ENCODE peak calls at places on chromosomes 11 and 22, in five cellular contexts. One of them, this sample, is unnamed. For H3K4me1, the result is how much of the 10 kb centered on the place peaks cover.

GRCh38 chr11:3159296-3160190 is 5.6 kb downstream of the OSBPL5 start:
- DNase-seq in CD4-positive, CD25-positive, alpha-beta regulatory T cell: no peak
- DNase-seq in effector memory CD4-positive, alpha-beta T cell: no peak
- DNase-seq in H1: no peak
- DNase-seq in fibroblast of lung: no peak
- DNase-seq in this sample: no peak

GRCh38 chr22:21632237-21632895 is at the start of gene CCDC116:
- DNase-seq in effector memory CD4-positive, alpha-beta T cell: peak
- DNase-seq in fibroblast of lung: no peak
- DNase-seq in CD4-positive, CD25-positive, alpha-beta regulatory T cell: peak
- DNase-seq in H1: no peak
- DNase-seq in this sample: no peak

GRCh38 chr11:67656278-67656922 is 5.9 kb upstream of the ACY3 start:
- DNase-seq in effector memory CD4-positive, alpha-beta T cell: no peak
- DNase-seq in fibroblast of lung: peak
- DNase-seq in CD4-positive, CD25-positive, alpha-beta regulatory T cell: no peak
- DNase-seq in H1: no peak
- DNase-seq in this sample: no peak

GRCh38 chr11:65552413-65552951 is 5.7 kb downstream of the LTBP3 start:
- DNase-seq in fibroblast of lung: no peak
- DNase-seq in H1: no peak
- DNase-seq in CD4-positive, CD25-positive, alpha-beta regulatory T cell: no peak
- DNase-seq in effector memory CD4-positive, alpha-beta T cell: no peak
- DNase-seq in this sample: no peak

GRCh38 chr11:95506777-95507176 is 275.8 kb upstream of the SESN3 start:
- DNase-seq in H1: no peak
- DNase-seq in fibroblast of lung: peak
- DNase-seq in effector memory CD4-positive, alpha-beta T cell: no peak
- DNase-seq in CD4-positive, CD25-positive, alpha-beta regulatory T cell: no peak
- DNase-seq in this sample: no peak

GRCh38 chr11:114559425-114560310 is at the start of gene NXPE1:
- DNase-seq in H1: no peak
- DNase-seq in fibroblast of lung: no peak
- DNase-seq in effector memory CD4-positive, alpha-beta T cell: no peak
- DNase-seq in CD4-positive, CD25-positive, alpha-beta regulatory T cell: no peak
- DNase-seq in this sample: no peak

GRCh38 chr22:23302171-23303002 is 122.1 kb downstream of the BCR start:
- DNase-seq in CD4-positive, CD25-positive, alpha-beta regulatory T cell: no peak
- DNase-seq in effector memory CD4-positive, alpha-beta T cell: no peak
- DNase-seq in fibroblast of lung: peak
- DNase-seq in H1: no peak
- DNase-seq in this sample: no peak

GRCh38 chr22:38345782-38346181 is 28.5 kb upstream of the CSNK1E start:
- DNase-seq in effector memory CD4-positive, alpha-beta T cell: no peak
- DNase-seq in fibroblast of lung: no peak
- DNase-seq in H1: no peak
- DNase-seq in CD4-positive, CD25-positive, alpha-beta regulatory T cell: no peak
- DNase-seq in this sample: no peak

GRCh38 chr11:2523821-2524391 is 79.1 kb downstream of the KCNQ1 start:
- DNase-seq in effector memory CD4-positive, alpha-beta T cell: no peak
- DNase-seq in fibroblast of lung: no peak
- DNase-seq in H1: no peak
- DNase-seq in CD4-positive, CD25-positive, alpha-beta regulatory T cell: no peak
- DNase-seq in this sample: no peak

GRCh38 chr11:69295995-69296889 is 2.3 kb downstream of the MYEOV start:
- DNase-seq in H1: no peak
- DNase-seq in CD4-positive, CD25-positive, alpha-beta regulatory T cell: no peak
- DNase-seq in fibroblast of lung: peak
- DNase-seq in effector memory CD4-positive, alpha-beta T cell: no peak
- DNase-seq in this sample: no peak

GRCh38 chr22:38718414-38718813 is 12.7 kb downstream of the GTPBP1 start:
- DNase-seq in CD4-positive, CD25-positive, alpha-beta regulatory T cell: no peak
- DNase-seq in effector memory CD4-positive, alpha-beta T cell: no peak
- DNase-seq in H1: no peak
- DNase-seq in fibroblast of lung: peak
- DNase-seq in this sample: no peak

GRCh38 chr22:38338772-38339379 is 21.6 kb upstream of the CSNK1E start:
- DNase-seq in effector memory CD4-positive, alpha-beta T cell: no peak
- DNase-seq in CD4-positive, CD25-positive, alpha-beta regulatory T cell: no peak
- DNase-seq in H1: no peak
- DNase-seq in fibroblast of lung: no peak
- DNase-seq in this sample: no peak

GRCh38 chr11:101128571-101129202 is 926 bp downstream of the PGR start:
- DNase-seq in CD4-positive, CD25-positive, alpha-beta regulatory T cell: no peak
- DNase-seq in H1: no peak
- DNase-seq in fibroblast of lung: no peak
- DNase-seq in effector memory CD4-positive, alpha-beta T cell: no peak
- DNase-seq in this sample: no peak

GRCh38 chr11:13343931-13344717 is 66.5 kb downstream of the BMAL1 start:
- DNase-seq in effector memory CD4-positive, alpha-beta T cell: peak
- DNase-seq in fibroblast of lung: peak
- DNase-seq in H1: no peak
- DNase-seq in CD4-positive, CD25-positive, alpha-beta regulatory T cell: peak
- DNase-seq in this sample: peak

GRCh38 chr11:2715716-2716350 is 16.0 kb upstream of the KCNQ1OT1 start:
- DNase-seq in fibroblast of lung: no peak
- DNase-seq in effector memory CD4-positive, alpha-beta T cell: no peak
- DNase-seq in CD4-positive, CD25-positive, alpha-beta regulatory T cell: no peak
- DNase-seq in H1: no peak
- DNase-seq in this sample: no peak

GRCh38 chr11:57901278-57901677 is 122.4 kb upstream of the OR9Q1 start:
- DNase-seq in H1: no peak
- DNase-seq in CD4-positive, CD25-positive, alpha-beta regulatory T cell: no peak
- DNase-seq in fibroblast of lung: no peak
- DNase-seq in effector memory CD4-positive, alpha-beta T cell: no peak
- DNase-seq in this sample: no peak

GRCh38 chr11:133694701-133695100 is 150.6 kb downstream of the SPATA19 start:
- DNase-seq in effector memory CD4-positive, alpha-beta T cell: no peak
- DNase-seq in H1: no peak
- DNase-seq in CD4-positive, CD25-positive, alpha-beta regulatory T cell: no peak
- DNase-seq in fibroblast of lung: no peak
- DNase-seq in this sample: no peak

GRCh38 chr22:39954584-39955055 is 5.6 kb upstream of the TMA7B start:
- DNase-seq in H1: no peak
- DNase-seq in fibroblast of lung: peak
- DNase-seq in CD4-positive, CD25-positive, alpha-beta regulatory T cell: no peak
- DNase-seq in effector memory CD4-positive, alpha-beta T cell: no peak
- DNase-seq in this sample: no peak

GRCh38 chr11:33802414-33802950 is 28.2 kb upstream of the FBXO3 start:
- DNase-seq in H1: peak
- DNase-seq in fibroblast of lung: peak
- DNase-seq in effector memory CD4-positive, alpha-beta T cell: no peak
- DNase-seq in CD4-positive, CD25-positive, alpha-beta regulatory T cell: no peak
- DNase-seq in this sample: peak

GRCh38 chr11:104332110-104332509 is 168.2 kb upstream of the PDGFD start:
- DNase-seq in fibroblast of lung: no peak
- DNase-seq in effector memory CD4-positive, alpha-beta T cell: no peak
- DNase-seq in H1: peak
- DNase-seq in CD4-positive, CD25-positive, alpha-beta regulatory T cell: no peak
- DNase-seq in this sample: peak

GRCh38 chr11:89583580-89583979 is 92.4 kb upstream of the NOX4 start:
- DNase-seq in CD4-positive, CD25-positive, alpha-beta regulatory T cell: no peak
- DNase-seq in effector memory CD4-positive, alpha-beta T cell: no peak
- DNase-seq in fibroblast of lung: no peak
- DNase-seq in H1: no peak
- DNase-seq in this sample: no peak

GRCh38 chr22:37197451-37198289 is 9.6 kb upstream of the C1QTNF6 start:
- DNase-seq in CD4-positive, CD25-positive, alpha-beta regulatory T cell: no peak
- DNase-seq in fibroblast of lung: peak
- DNase-seq in H1: no peak
- DNase-seq in effector memory CD4-positive, alpha-beta T cell: no peak
- DNase-seq in this sample: no peak

GRCh38 chr11:134843020-134843419 is 431.0 kb upstream of the B3GAT1 start:
- DNase-seq in CD4-positive, CD25-positive, alpha-beta regulatory T cell: no peak
- DNase-seq in fibroblast of lung: no peak
- DNase-seq in effector memory CD4-positive, alpha-beta T cell: no peak
- DNase-seq in H1: no peak
- DNase-seq in this sample: no peak

GRCh38 chr11:65496304-65497140 is 2.3 kb upstream of the MALAT1 start:
- DNase-seq in H1: no peak
- DNase-seq in effector memory CD4-positive, alpha-beta T cell: no peak
- DNase-seq in CD4-positive, CD25-positive, alpha-beta regulatory T cell: no peak
- DNase-seq in fibroblast of lung: peak
- DNase-seq in this sample: no peak

GRCh38 chr11:69001301-69002081 is 11.6 kb downstream of the MRGPRF start:
- DNase-seq in CD4-positive, CD25-positive, alpha-beta regulatory T cell: no peak
- DNase-seq in H1: no peak
- DNase-seq in fibroblast of lung: no peak
- DNase-seq in effector memory CD4-positive, alpha-beta T cell: no peak
- DNase-seq in this sample: no peak

GRCh38 chr11:96385187-96385586 is 4.5 kb downstream of the CCDC82 start:
- DNase-seq in CD4-positive, CD25-positive, alpha-beta regulatory T cell: no peak
- DNase-seq in fibroblast of lung: no peak
- DNase-seq in H1: no peak
- DNase-seq in effector memory CD4-positive, alpha-beta T cell: no peak
- DNase-seq in this sample: no peak

GRCh38 chr11:3123761-3124733 is 41.1 kb downstream of the OSBPL5 start:
- DNase-seq in CD4-positive, CD25-positive, alpha-beta regulatory T cell: no peak
- DNase-seq in effector memory CD4-positive, alpha-beta T cell: no peak
- DNase-seq in H1: no peak
- DNase-seq in fibroblast of lung: peak
- DNase-seq in this sample: no peak

GRCh38 chr11:7639643-7640025 is 33.7 kb downstream of the CYB5R2 start:
- DNase-seq in CD4-positive, CD25-positive, alpha-beta regulatory T cell: no peak
- DNase-seq in fibroblast of lung: no peak
- DNase-seq in H1: no peak
- DNase-seq in effector memory CD4-positive, alpha-beta T cell: no peak
- DNase-seq in this sample: no peak

GRCh38 chr11:10502770-10503169 is 38.2 kb downstream of the RNF141 start:
- DNase-seq in CD4-positive, CD25-positive, alpha-beta regulatory T cell: no peak
- DNase-seq in effector memory CD4-positive, alpha-beta T cell: no peak
- DNase-seq in H1: no peak
- DNase-seq in fibroblast of lung: no peak
- DNase-seq in this sample: no peak

GRCh38 chr11:10500757-10501684 is 40.0 kb downstream of the RNF141 start:
- DNase-seq in CD4-positive, CD25-positive, alpha-beta regulatory T cell: no peak
- DNase-seq in H1: no peak
- DNase-seq in effector memory CD4-positive, alpha-beta T cell: no peak
- DNase-seq in fibroblast of lung: no peak
- DNase-seq in this sample: no peak

GRCh38 chr11:10503777-10504176 is 37.2 kb downstream of the RNF141 start:
- DNase-seq in effector memory CD4-positive, alpha-beta T cell: no peak
- DNase-seq in fibroblast of lung: no peak
- DNase-seq in CD4-positive, CD25-positive, alpha-beta regulatory T cell: no peak
- DNase-seq in H1: no peak
- DNase-seq in this sample: no peak

GRCh38 chr11:10503217-10503616 is 37.8 kb downstream of the RNF141 start:
- DNase-seq in effector memory CD4-positive, alpha-beta T cell: no peak
- DNase-seq in CD4-positive, CD25-positive, alpha-beta regulatory T cell: no peak
- DNase-seq in H1: no peak
- DNase-seq in fibroblast of lung: no peak
- DNase-seq in this sample: no peak

GRCh38 chr11:10502065-10502680 is 38.8 kb downstream of the RNF141 start:
- DNase-seq in fibroblast of lung: no peak
- DNase-seq in effector memory CD4-positive, alpha-beta T cell: no peak
- DNase-seq in CD4-positive, CD25-positive, alpha-beta regulatory T cell: no peak
- DNase-seq in H1: no peak
- DNase-seq in this sample: no peak
- H3K4me1 ChIP-seq in fibroblast of lung: under half
- H3K4me1 ChIP-seq in effector memory CD4-positive, alpha-beta T cell: under half
- H3K4me1 ChIP-seq in CD4-positive, CD25-positive, alpha-beta regulatory T cell: under half
- H3K4me1 ChIP-seq in H1: under half
- H3K4me1 ChIP-seq in this sample: under half

GRCh38 chr11:9823439-9823838 is 159.6 kb downstream of the SWAP70 start:
- DNase-seq in CD4-positive, CD25-positive, alpha-beta regulatory T cell: no peak
- DNase-seq in effector memory CD4-positive, alpha-beta T cell: no peak
- DNase-seq in fibroblast of lung: no peak
- DNase-seq in H1: no peak
- DNase-seq in this sample: no peak
- H3K27ac ChIP-seq in CD4-positive, CD25-positive, alpha-beta regulatory T cell: no peak
- H3K27ac ChIP-seq in effector memory CD4-positive, alpha-beta T cell: no peak
- H3K27ac ChIP-seq in fibroblast of lung: no peak
- H3K27ac ChIP-seq in H1: no peak
- H3K27ac ChIP-seq in this sample: no peak

DNA sequence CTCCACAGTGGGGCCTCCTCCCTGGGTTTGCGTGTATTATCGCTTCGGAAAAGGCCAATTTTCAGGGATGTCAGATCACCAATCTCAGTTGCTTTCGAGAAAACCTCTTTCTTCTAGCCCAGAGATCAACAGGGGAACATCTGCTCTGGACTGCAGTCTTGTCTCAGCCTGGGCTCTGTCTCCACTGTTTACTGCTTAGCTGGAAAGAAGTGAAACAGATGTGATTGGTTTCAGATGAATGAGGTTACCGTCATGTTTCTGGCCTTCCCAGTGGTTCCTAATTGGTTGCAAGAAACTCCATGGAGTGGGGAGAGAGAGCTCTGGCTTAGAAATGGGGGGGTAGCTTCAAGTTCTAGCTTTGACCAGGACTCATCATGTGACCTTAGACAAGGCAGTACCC is 17.4 kb downstream of the TSPAN18 start:
- DNase-seq in H1: no peak
- DNase-seq in CD4-positive, CD25-positive, alpha-beta regulatory T cell: no peak
- DNase-seq in fibroblast of lung: no peak
- DNase-seq in effector memory CD4-positive, alpha-beta T cell: no peak
- DNase-seq in this sample: no peak
- H3K4me1 ChIP-seq in H1: under half
- H3K4me1 ChIP-seq in CD4-positive, CD25-positive, alpha-beta regulatory T cell: under half
- H3K4me1 ChIP-seq in fibroblast of lung: under half
- H3K4me1 ChIP-seq in effector memory CD4-positive, alpha-beta T cell: under half
- H3K4me1 ChIP-seq in this sample: under half

GRCh38 chr22:27747396-27748256 is 53.9 kb downstream of the MN1 start:
- DNase-seq in CD4-positive, CD25-positive, alpha-beta regulatory T cell: no peak
- DNase-seq in H1: no peak
- DNase-seq in effector memory CD4-positive, alpha-beta T cell: no peak
- DNase-seq in fibroblast of lung: no peak
- DNase-seq in this sample: no peak
- H3K27ac ChIP-seq in CD4-positive, CD25-positive, alpha-beta regulatory T cell: no peak
- H3K27ac ChIP-seq in H1: no peak
- H3K27ac ChIP-seq in effector memory CD4-positive, alpha-beta T cell: no peak
- H3K27ac ChIP-seq in fibroblast of lung: no peak
- H3K27ac ChIP-seq in this sample: no peak

GRCh38 chr11:12112150-12112520 is 1.7 kb downstream of the MICAL2 start:
- DNase-seq in effector memory CD4-positive, alpha-beta T cell: no peak
- DNase-seq in H1: no peak
- DNase-seq in CD4-positive, CD25-positive, alpha-beta regulatory T cell: no peak
- DNase-seq in fibroblast of lung: no peak
- DNase-seq in this sample: no peak
- H3K4me1 ChIP-seq in effector memory CD4-positive, alpha-beta T cell: under half
- H3K4me1 ChIP-seq in H1: under half
- H3K4me1 ChIP-seq in CD4-positive, CD25-positive, alpha-beta regulatory T cell: under half
- H3K4me1 ChIP-seq in fibroblast of lung: under half
- H3K4me1 ChIP-seq in this sample: under half